ENCODE peak calls at places on chromosome 2, in five cellular contexts. W is KG1, G is NCI-H2107, C is GM13976, J is EH. P is an unnamed sample.

GRCh38 chr2:85678794-85679672 is 11.0 kb upstream of the SFTPB start:
- DNase-seq in J (peak; percentile 82), G (peak; percentile 61), W (peak; percentile 38), C (peak; percentile 92), P (peak; percentile 64)

GRCh38 chr2:8059255-8059654 is 622.6 kb upstream of the ID2 start:
- DNase-seq in C (no peak), J (no peak), G (no peak), W (no peak), P (no peak)

GRCh38 chr2:157155992-157156391 is 101.5 kb upstream of the GALNT5 start:
- DNase-seq in J (no peak), G (no peak), W (no peak), C (no peak), P (no peak)

GRCh38 chr2:156590313-156590712 is 154.1 kb downstream of the GPD2 start:
- DNase-seq in C (no peak), J (no peak), G (no peak), W (no peak), P (no peak)

GRCh38 chr2:37706784-37707183 is 35.3 kb upstream of the CDC42EP3 start:
- DNase-seq in G (no peak), J (peak; percentile 20), W (no peak), C (no peak), P (no peak)

GRCh38 chr2:86788881-86789686 is 1.6 kb downstream of the CD8A start:
- DNase-seq in G (no peak), C (peak; percentile 32), J (no peak), W (no peak), P (no peak)

GRCh38 chr2:31992934-31993333 is 17.9 kb downstream of the MEMO1 start:
- DNase-seq in W (no peak), J (no peak), C (no peak), G (no peak), P (no peak)

GRCh38 chr2:3349211-3349693 is 28.4 kb downstream of the EIPR1 start:
- DNase-seq in W (no peak), C (no peak), G (peak; percentile 57), J (no peak), P (no peak)